ENCODE peak calls at places on chromosomes 4 and X, in four cellular contexts. R is AG04450, Z is foreskin keratinocyte, C is OCI-LY7. E is an unnamed sample.

GRCh38 chrX:38880460-38880859 is 79.2 kb downstream of the MID1IP1 start:
- DNase-seq in R (no peak), Z (peak), C (peak), E (no peak)

GRCh38 chr4:95921470-95921869 is 81.6 kb downstream of the PDHA2 start:
- DNase-seq in C (no peak), R (no peak), Z (no peak), E (no peak)

GRCh38 chr4:47213539-47213938 is 182.2 kb downstream of the GABRB1 start:
- DNase-seq in C (no peak), Z (no peak), R (no peak), E (no peak)

GRCh38 chr4:186228514-186228894 is 1.2 kb downstream of the KLKB1 start:
- DNase-seq in R (no peak), C (no peak), Z (no peak), E (no peak)

GRCh38 chr4:100681289-100681688 is 163.5 kb upstream of the EMCN start:
- DNase-seq in C (no peak), R (no peak), Z (no peak), E (no peak)

GRCh38 chr4:164700471-164700870 is 53.5 kb upstream of the SMIM31 start:
- DNase-seq in Z (no peak), C (peak), R (no peak), E (no peak)

GRCh38 chr4:7044415-7044930 is 1.3 kb downstream of the TADA2B start:
- DNase-seq in C (no peak), Z (no peak), R (no peak), E (no peak)

GRCh38 chr4:121801715-121802075 is 572 bp downstream of the EXOSC9 start:
- DNase-seq in R (no peak), Z (no peak), C (no peak), E (no peak)

GRCh38 chr4:128386761-128387599 is 99.4 kb upstream of the PGRMC2 start:
- DNase-seq in R (peak), C (no peak), Z (peak), E (peak)

GRCh38 chr4:143531368-143531767 is 17.9 kb downstream of the SMARCA5 start:
- DNase-seq in C (peak), R (no peak), Z (no peak), E (no peak)

GRCh38 chr4:153472122-153473037 is 6.2 kb downstream of the TMEM131L start:
- DNase-seq in Z (no peak), C (no peak), R (no peak), E (no peak)

GRCh38 chr4:28916585-28916984 is 1803.6 kb upstream of the PCDH7 start:
- DNase-seq in C (no peak), R (no peak), Z (peak), E (no peak)

GRCh38 chr4:95371457-95372179 is 177.2 kb downstream of the UNC5C start:
- DNase-seq in R (no peak), Z (no peak), C (no peak), E (no peak)

GRCh38 chr4:2364654-2365053 is 53.8 kb downstream of the ZFYVE28 start:
- DNase-seq in Z (peak), R (no peak), C (no peak), E (no peak)

GRCh38 chr4:107519057-107519456 is 201.0 kb downstream of the PAPSS1 start:
- DNase-seq in C (peak), Z (peak), R (no peak), E (no peak)

GRCh38 chrX:52585892-52586291 is 68.8 kb downstream of the SSX7 start:
- DNase-seq in R (no peak), Z (no peak), C (no peak), E (no peak)

GRCh38 chr4:144645621-144646522 is at the start of gene HHIP:
- DNase-seq in R (no peak), C (no peak), Z (no peak), E (no peak)

DNA sequence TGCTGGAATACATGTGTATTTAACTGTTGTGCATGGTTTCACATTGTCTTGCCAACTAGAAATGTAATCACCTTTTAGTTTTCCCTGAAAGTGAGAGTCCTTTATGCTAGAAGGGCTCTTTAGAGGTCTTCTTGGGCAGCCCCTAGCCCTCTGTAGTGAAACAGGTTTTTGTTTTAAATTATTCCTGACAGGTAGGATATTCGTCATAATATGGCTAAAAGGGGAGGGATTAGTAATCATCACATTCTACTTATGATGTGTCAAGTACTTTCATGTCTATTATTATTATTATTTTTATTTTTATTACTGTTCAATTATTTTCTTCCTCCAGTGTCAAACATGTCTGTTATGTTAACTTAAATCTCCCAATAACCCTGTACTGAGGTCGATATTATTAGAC is 35.5 kb downstream of the MSN start:
- DNase-seq in R (no peak), Z (no peak), C (no peak), E (no peak)
- H3K27ac ChIP-seq in R (no peak), Z (no peak), C (peak), E (peak)

GRCh38 chr4:5711479-5712184 is 631 bp downstream of the EVC start:
- DNase-seq in C (no peak), Z (peak), R (no peak), E (no peak)
- H3K27ac ChIP-seq in C (no peak), Z (peak), R (peak), E (peak)

GRCh38 chr4:41067369-41067768 is 147.0 kb downstream of the APBB2 start:
- DNase-seq in C (no peak), Z (no peak), R (no peak), E (no peak)

GRCh38 chr4:41070516-41071281 is 143.6 kb downstream of the APBB2 start:
- DNase-seq in R (no peak), Z (no peak), C (no peak), E (no peak)

GRCh38 chr4:41069268-41069667 is 145.1 kb downstream of the APBB2 start:
- DNase-seq in C (no peak), R (no peak), Z (no peak), E (no peak)

GRCh38 chr4:41072021-41072777 is 142.1 kb downstream of the APBB2 start:
- DNase-seq in Z (no peak), R (no peak), C (no peak), E (no peak)

DNA sequence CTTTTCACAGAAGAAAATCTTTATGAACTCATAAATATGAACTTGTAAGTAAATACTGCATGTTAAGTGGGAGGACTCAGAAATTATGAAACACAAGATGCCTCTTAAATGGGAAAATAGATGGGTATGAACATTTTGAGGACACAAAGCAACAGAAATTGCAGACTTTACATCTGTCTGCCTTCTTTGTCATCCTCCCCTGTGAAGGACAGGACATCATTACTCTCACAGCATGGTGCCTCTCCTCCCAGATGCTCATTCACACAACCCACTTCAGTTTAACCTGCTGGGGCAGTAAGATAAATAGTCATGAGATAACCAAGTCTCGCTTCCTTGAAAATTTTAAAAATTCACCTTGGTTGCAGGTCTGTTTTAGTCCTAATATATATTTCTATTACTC is 144.5 kb downstream of the APBB2 start:
- DNase-seq in Z (no peak), R (no peak), C (no peak), E (no peak)
- H3K27ac ChIP-seq in Z (no peak), R (no peak), C (no peak), E (no peak)

DNA sequence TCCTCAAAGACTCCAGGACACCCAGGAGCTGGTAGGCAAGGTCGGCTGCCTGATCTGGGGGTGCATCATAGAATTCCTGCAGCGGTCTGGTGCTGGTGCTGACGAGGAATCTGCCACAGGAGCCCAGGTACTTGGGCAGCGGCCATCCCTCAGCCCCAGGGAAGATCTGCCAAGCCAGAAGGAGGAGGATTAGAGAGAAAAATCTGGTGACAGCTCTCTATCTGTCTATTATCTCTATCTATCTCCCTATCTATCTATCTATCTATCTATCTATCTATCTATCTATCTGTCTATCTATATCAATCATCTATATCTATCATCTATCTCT is 46.7 kb downstream of the DIPK2B start:
- DNase-seq in R (no peak), C (no peak), Z (no peak), E (no peak)
- H3K27ac ChIP-seq in R (no peak), C (no peak), Z (no peak), E (no peak)

DNA sequence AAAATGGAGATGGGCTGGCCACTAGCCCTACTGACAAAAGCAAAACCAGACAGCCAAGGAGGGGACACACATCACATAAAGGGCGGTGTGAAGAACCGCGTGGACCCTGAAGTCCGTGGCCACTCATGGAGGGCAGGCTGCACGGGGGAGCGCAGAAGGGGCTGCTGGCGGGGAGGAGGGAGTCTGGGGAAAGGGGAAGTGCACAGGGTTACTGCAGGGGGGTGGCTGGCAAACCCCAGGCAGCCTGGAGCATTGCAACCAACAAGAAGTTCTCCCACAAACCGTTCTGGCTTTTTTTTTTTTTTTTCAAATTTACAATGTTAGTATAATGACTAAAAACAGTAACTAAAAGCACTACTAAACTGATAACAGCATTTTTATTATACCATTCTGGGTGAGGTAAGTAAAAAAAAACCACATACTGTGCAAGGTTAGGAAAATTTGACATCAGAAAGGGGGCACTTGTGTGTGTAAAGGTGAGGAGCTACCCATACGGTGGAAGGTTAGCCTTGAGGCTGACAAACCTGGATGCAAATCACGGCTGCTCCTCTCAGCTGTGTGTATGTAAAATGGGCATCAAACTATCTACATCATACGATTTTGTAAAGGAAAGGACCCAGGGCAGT is 87.1 kb downstream of the TSPAN5 start:
- DNase-seq in R (no peak), Z (no peak), C (no peak), E (no peak)
- H3K27ac ChIP-seq in R (no peak), Z (no peak), C (no peak), E (no peak)

E was measured in epithelial cell of prostate.